ENCODE peak calls at places on chromosomes 11 and 22, in nine cellular contexts. B is adipocyte; E is IMR-90; C is NCI-H446 treated with DMSO at 0.1 percent for 48 hours; G is WTC11; R is A549; I is AG08395; S is activated CD8-positive, alpha-beta memory T cell treated with anti-CD3 and anti-CD28 coated beads, Interleukin-2, amount 50 U/mL, for 4 hours; H is BJ. O is an unnamed sample.

GRCh38 chr11:44205358-44205757 is 104.6 kb downstream of the ALX4 start:
- DNase-seq in R (no peak), H (no peak), B (no peak), I (no peak), S (no peak), C (no peak), E (no peak), G (no peak), O (no peak)

GRCh38 chr11:67306769-67307544 is 3.6 kb downstream of the SSH3 start:
- DNase-seq in I (no peak), S (no peak), C (no peak), R (no peak), B (no peak), G (no peak), E (no peak), H (no peak), O (no peak)

GRCh38 chr22:50678651-50679521 is 6.3 kb downstream of the SHANK3 start:
- DNase-seq in R (no peak), C (no peak), B (no peak), S (peak; percentile 12), E (no peak), G (no peak), I (no peak), H (no peak), O (no peak)

GRCh38 chr22:28802595-28803087 is 2.3 kb upstream of the XBP1 start:
- DNase-seq in S (no peak), E (no peak), H (no peak), C (peak; percentile 15), G (no peak), B (no peak), R (no peak), I (no peak), O (no peak)

GRCh38 chr22:25833091-25833490 is 91.1 kb downstream of the MYO18B start:
- DNase-seq in C (no peak), E (no peak), G (no peak), S (no peak), H (no peak), R (no peak), I (no peak), B (no peak), O (no peak)

GRCh38 chr11:105181100-105181499 is 41.5 kb upstream of the CARD18 start:
- DNase-seq in H (no peak), G (no peak), E (peak; percentile 76), C (peak; percentile 70), R (no peak), S (no peak), B (peak; percentile 58), I (peak; percentile 16), O (no peak)

GRCh38 chr11:95989216-95989615 is 65.3 kb upstream of the MTMR2 start:
- DNase-seq in S (no peak), E (no peak), B (no peak), R (no peak), I (no peak), C (no peak), G (no peak), H (no peak), O (no peak)

GRCh38 chr11:76609736-76610370 is 60.7 kb downstream of the LRRC32 start:
- DNase-seq in E (no peak), C (peak; percentile 21), H (no peak), B (no peak), S (peak; percentile 5), I (peak; percentile 54), R (no peak), G (no peak), O (no peak)

GRCh38 chr11:134052988-134053945 is 15.6 kb upstream of the JAM3 start:
- DNase-seq in B (no peak), H (no peak), S (no peak), E (no peak), C (no peak), R (no peak), I (peak; percentile 34), G (no peak), O (no peak)

GRCh38 chr11:93481696-93482095 is 61.5 kb downstream of the SMCO4 start:
- DNase-seq in B (no peak), S (no peak), C (no peak), E (no peak), H (no peak), R (no peak), I (no peak), G (no peak), O (no peak)

GRCh38 chr11:75562048-75562835 is at the start of gene SERPINH1:
- DNase-seq in R (peak; percentile 97), C (no peak), B (peak; percentile 93), I (peak; percentile 81), S (peak; percentile 56), G (peak; percentile 78), E (peak; percentile 84), H (no peak), O (no peak)

GRCh38 chr22:32317524-32317923 is 40.1 kb upstream of the RFPL3 start:
- DNase-seq in B (no peak), E (no peak), R (no peak), H (no peak), G (no peak), S (no peak), I (no peak), C (no peak), O (no peak)

GRCh38 chr11:3190600-3190999 is 25.5 kb upstream of the OSBPL5 start:
- DNase-seq in E (no peak), H (no peak), G (no peak), S (no peak), B (no peak), C (no peak), R (no peak), I (no peak), O (no peak)

GRCh38 chr11:65872555-65873279 is at the start of gene EFEMP2:
- DNase-seq in E (no peak), C (no peak), I (peak; percentile 54), S (no peak), G (no peak), R (no peak), H (no peak), B (peak; percentile 78), O (no peak)